ENCODE peak calls at places on chromosome 14, in nine cellular contexts. One of them, this sample, is unnamed.

GRCh38 chr14:50479041-50479440 is 53.3 kb downstream of the MAP4K5 start:
- DNase-seq in HL-60: no peak
- DNase-seq in NB4: no peak
- DNase-seq in left lung: no peak
- DNase-seq in choroid plexus epithelial cell: no peak
- DNase-seq in CD4-positive, alpha-beta T cell: no peak
- DNase-seq in HCT116: no peak
- DNase-seq in progenitor cell of endocrine pancreas: no peak
- DNase-seq in fibroblast of lung: no peak
- DNase-seq in this sample: no peak

GRCh38 chr14:55749946-55750345 is 169.9 kb downstream of the KTN1 start:
- DNase-seq in progenitor cell of endocrine pancreas: no peak
- DNase-seq in left lung: no peak
- DNase-seq in CD4-positive, alpha-beta T cell: no peak
- DNase-seq in HCT116: no peak
- DNase-seq in NB4: no peak
- DNase-seq in fibroblast of lung: no peak
- DNase-seq in HL-60: no peak
- DNase-seq in choroid plexus epithelial cell: no peak
- DNase-seq in this sample: no peak

GRCh38 chr14:91058017-91058675 is 2.3 kb downstream of the RPS6KA5 start:
- DNase-seq in HL-60: no peak
- DNase-seq in progenitor cell of endocrine pancreas: no peak
- DNase-seq in CD4-positive, alpha-beta T cell: no peak
- DNase-seq in fibroblast of lung: peak
- DNase-seq in HCT116: no peak
- DNase-seq in left lung: no peak
- DNase-seq in NB4: no peak
- DNase-seq in choroid plexus epithelial cell: no peak
- DNase-seq in this sample: no peak

GRCh38 chr14:56145965-56146364 is 27.8 kb downstream of the PELI2 start:
- DNase-seq in CD4-positive, alpha-beta T cell: no peak
- DNase-seq in choroid plexus epithelial cell: peak
- DNase-seq in NB4: no peak
- DNase-seq in fibroblast of lung: peak
- DNase-seq in HCT116: no peak
- DNase-seq in progenitor cell of endocrine pancreas: no peak
- DNase-seq in left lung: no peak
- DNase-seq in HL-60: no peak
- DNase-seq in this sample: no peak

GRCh38 chr14:36646664-36647416 is 14.8 kb upstream of the PAX9 start:
- DNase-seq in NB4: no peak
- DNase-seq in left lung: no peak
- DNase-seq in CD4-positive, alpha-beta T cell: no peak
- DNase-seq in fibroblast of lung: no peak
- DNase-seq in progenitor cell of endocrine pancreas: peak
- DNase-seq in choroid plexus epithelial cell: no peak
- DNase-seq in HL-60: no peak
- DNase-seq in HCT116: no peak
- DNase-seq in this sample: peak

GRCh38 chr14:71800878-71801277 is 131.4 kb upstream of the RGS6 start:
- DNase-seq in progenitor cell of endocrine pancreas: no peak
- DNase-seq in HCT116: no peak
- DNase-seq in fibroblast of lung: no peak
- DNase-seq in NB4: no peak
- DNase-seq in left lung: no peak
- DNase-seq in CD4-positive, alpha-beta T cell: no peak
- DNase-seq in HL-60: no peak
- DNase-seq in choroid plexus epithelial cell: no peak
- DNase-seq in this sample: no peak

GRCh38 chr14:71204231-71204630 is 297.0 kb downstream of the PCNX1 start:
- DNase-seq in progenitor cell of endocrine pancreas: no peak
- DNase-seq in left lung: no peak
- DNase-seq in HCT116: no peak
- DNase-seq in CD4-positive, alpha-beta T cell: no peak
- DNase-seq in HL-60: no peak
- DNase-seq in NB4: no peak
- DNase-seq in choroid plexus epithelial cell: no peak
- DNase-seq in fibroblast of lung: no peak
- DNase-seq in this sample: no peak

GRCh38 chr14:90641111-90642010 is 174.9 kb downstream of the TTC7B start:
- DNase-seq in fibroblast of lung: peak
- DNase-seq in CD4-positive, alpha-beta T cell: no peak
- DNase-seq in left lung: no peak
- DNase-seq in HL-60: no peak
- DNase-seq in choroid plexus epithelial cell: peak
- DNase-seq in HCT116: no peak
- DNase-seq in progenitor cell of endocrine pancreas: no peak
- DNase-seq in NB4: no peak
- DNase-seq in this sample: no peak

GRCh38 chr14:102819790-102820330 is 42.6 kb downstream of the TRAF3 start:
- DNase-seq in NB4: no peak
- DNase-seq in choroid plexus epithelial cell: peak
- DNase-seq in HCT116: no peak
- DNase-seq in left lung: no peak
- DNase-seq in HL-60: no peak
- DNase-seq in fibroblast of lung: no peak
- DNase-seq in progenitor cell of endocrine pancreas: no peak
- DNase-seq in CD4-positive, alpha-beta T cell: no peak
- DNase-seq in this sample: no peak

GRCh38 chr14:100019156-100019882 is 45.9 kb upstream of the EVL start:
- DNase-seq in progenitor cell of endocrine pancreas: no peak
- DNase-seq in choroid plexus epithelial cell: peak
- DNase-seq in HCT116: no peak
- DNase-seq in CD4-positive, alpha-beta T cell: no peak
- DNase-seq in left lung: no peak
- DNase-seq in fibroblast of lung: peak
- DNase-seq in HL-60: no peak
- DNase-seq in NB4: peak
- DNase-seq in this sample: no peak

GRCh38 chr14:41605550-41606248 is 977 bp upstream of the LRFN5 start:
- DNase-seq in HCT116: no peak
- DNase-seq in NB4: no peak
- DNase-seq in fibroblast of lung: peak
- DNase-seq in choroid plexus epithelial cell: peak
- DNase-seq in progenitor cell of endocrine pancreas: peak
- DNase-seq in CD4-positive, alpha-beta T cell: no peak
- DNase-seq in left lung: no peak
- DNase-seq in HL-60: no peak
- DNase-seq in this sample: peak

GRCh38 chr14:75917322-75918251 is 64.2 kb downstream of the TGFB3 start:
- DNase-seq in HL-60: no peak
- DNase-seq in HCT116: no peak
- DNase-seq in CD4-positive, alpha-beta T cell: no peak
- DNase-seq in progenitor cell of endocrine pancreas: no peak
- DNase-seq in left lung: no peak
- DNase-seq in choroid plexus epithelial cell: no peak
- DNase-seq in fibroblast of lung: no peak
- DNase-seq in NB4: no peak
- DNase-seq in this sample: no peak

GRCh38 chr14:75910048-75910447 is 71.7 kb downstream of the TGFB3 start:
- DNase-seq in HL-60: no peak
- DNase-seq in choroid plexus epithelial cell: no peak
- DNase-seq in left lung: no peak
- DNase-seq in NB4: no peak
- DNase-seq in CD4-positive, alpha-beta T cell: no peak
- DNase-seq in HCT116: no peak
- DNase-seq in fibroblast of lung: no peak
- DNase-seq in progenitor cell of endocrine pancreas: no peak
- DNase-seq in this sample: no peak

GRCh38 chr14:75911883-75912282 is 69.9 kb downstream of the TGFB3 start:
- DNase-seq in fibroblast of lung: peak
- DNase-seq in choroid plexus epithelial cell: peak
- DNase-seq in left lung: no peak
- DNase-seq in HCT116: no peak
- DNase-seq in CD4-positive, alpha-beta T cell: no peak
- DNase-seq in HL-60: no peak
- DNase-seq in progenitor cell of endocrine pancreas: no peak
- DNase-seq in NB4: no peak
- DNase-seq in this sample: peak

GRCh38 chr14:75913183-75913582 is 68.6 kb downstream of the TGFB3 start:
- DNase-seq in CD4-positive, alpha-beta T cell: no peak
- DNase-seq in HCT116: no peak
- DNase-seq in choroid plexus epithelial cell: no peak
- DNase-seq in left lung: no peak
- DNase-seq in HL-60: no peak
- DNase-seq in progenitor cell of endocrine pancreas: no peak
- DNase-seq in fibroblast of lung: no peak
- DNase-seq in NB4: no peak
- DNase-seq in this sample: no peak

GRCh38 chr14:75915063-75915462 is 66.7 kb downstream of the TGFB3 start:
- DNase-seq in HL-60: no peak
- DNase-seq in choroid plexus epithelial cell: peak
- DNase-seq in CD4-positive, alpha-beta T cell: no peak
- DNase-seq in left lung: no peak
- DNase-seq in fibroblast of lung: no peak
- DNase-seq in NB4: no peak
- DNase-seq in HCT116: no peak
- DNase-seq in progenitor cell of endocrine pancreas: no peak
- DNase-seq in this sample: no peak
- TF ChIP-seq CTCF in HL-60: no peak
- TF ChIP-seq CTCF in choroid plexus epithelial cell: no peak
- TF ChIP-seq CTCF in CD4-positive, alpha-beta T cell: no peak
- TF ChIP-seq CTCF in left lung: no peak
- TF ChIP-seq CTCF in fibroblast of lung: no peak
- TF ChIP-seq CTCF in NB4: no peak
- TF ChIP-seq CTCF in HCT116: no peak
- TF ChIP-seq CTCF in progenitor cell of endocrine pancreas: no peak
- TF ChIP-seq CTCF in this sample: no peak

GRCh38 chr14:92258934-92259333 is 64.0 kb upstream of the SLC24A4 start:
- DNase-seq in choroid plexus epithelial cell: no peak
- DNase-seq in CD4-positive, alpha-beta T cell: no peak
- DNase-seq in progenitor cell of endocrine pancreas: no peak
- DNase-seq in HCT116: no peak
- DNase-seq in HL-60: no peak
- DNase-seq in fibroblast of lung: no peak
- DNase-seq in NB4: peak
- DNase-seq in left lung: no peak
- DNase-seq in this sample: no peak

GRCh38 chr14:92263681-92264080 is 59.3 kb upstream of the SLC24A4 start:
- DNase-seq in NB4: peak
- DNase-seq in HCT116: no peak
- DNase-seq in choroid plexus epithelial cell: peak
- DNase-seq in progenitor cell of endocrine pancreas: no peak
- DNase-seq in HL-60: no peak
- DNase-seq in CD4-positive, alpha-beta T cell: no peak
- DNase-seq in left lung: no peak
- DNase-seq in fibroblast of lung: no peak
- DNase-seq in this sample: no peak

GRCh38 chr14:92254786-92255185 is 68.2 kb upstream of the SLC24A4 start:
- DNase-seq in fibroblast of lung: peak
- DNase-seq in NB4: no peak
- DNase-seq in left lung: peak
- DNase-seq in choroid plexus epithelial cell: peak
- DNase-seq in progenitor cell of endocrine pancreas: no peak
- DNase-seq in CD4-positive, alpha-beta T cell: no peak
- DNase-seq in HCT116: no peak
- DNase-seq in HL-60: no peak
- DNase-seq in this sample: peak

GRCh38 chr14:92259613-92260357 is 63.2 kb upstream of the SLC24A4 start:
- DNase-seq in choroid plexus epithelial cell: no peak
- DNase-seq in progenitor cell of endocrine pancreas: no peak
- DNase-seq in left lung: no peak
- DNase-seq in NB4: peak
- DNase-seq in fibroblast of lung: no peak
- DNase-seq in CD4-positive, alpha-beta T cell: no peak
- DNase-seq in HL-60: no peak
- DNase-seq in HCT116: no peak
- DNase-seq in this sample: no peak
- TF ChIP-seq CTCF in choroid plexus epithelial cell: no peak
- TF ChIP-seq CTCF in progenitor cell of endocrine pancreas: no peak
- TF ChIP-seq CTCF in left lung: no peak
- TF ChIP-seq CTCF in NB4: no peak
- TF ChIP-seq CTCF in fibroblast of lung: no peak
- TF ChIP-seq CTCF in CD4-positive, alpha-beta T cell: no peak
- TF ChIP-seq CTCF in HL-60: no peak
- TF ChIP-seq CTCF in HCT116: no peak
- TF ChIP-seq CTCF in this sample: no peak

DNA sequence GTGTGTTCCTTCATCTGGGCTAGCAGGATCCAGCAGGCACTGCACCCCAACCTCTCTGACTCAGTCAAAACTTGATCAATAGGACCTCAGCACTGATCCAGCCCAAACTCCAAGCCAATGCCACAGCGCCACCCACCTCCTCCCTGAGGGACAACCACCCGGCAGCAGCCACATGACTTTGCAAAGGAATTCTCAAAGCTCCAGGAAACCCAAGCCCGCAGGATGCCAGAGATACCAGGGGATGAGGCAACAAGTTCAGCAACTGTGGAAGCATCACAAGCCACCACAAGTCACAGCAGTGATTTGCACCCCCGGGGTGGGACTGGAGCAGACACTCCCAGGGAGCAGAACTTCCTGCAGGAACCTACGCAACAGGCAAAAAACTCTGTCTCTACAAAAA is 37.3 kb downstream of the ACTN1 start:
- DNase-seq in HCT116: no peak
- DNase-seq in HL-60: no peak
- DNase-seq in left lung: no peak
- DNase-seq in CD4-positive, alpha-beta T cell: no peak
- DNase-seq in NB4: no peak
- DNase-seq in fibroblast of lung: peak
- DNase-seq in progenitor cell of endocrine pancreas: no peak
- DNase-seq in choroid plexus epithelial cell: peak
- DNase-seq in this sample: peak
- TF ChIP-seq CTCF in HCT116: peak
- TF ChIP-seq CTCF in HL-60: no peak
- TF ChIP-seq CTCF in left lung: no peak
- TF ChIP-seq CTCF in CD4-positive, alpha-beta T cell: no peak
- TF ChIP-seq CTCF in NB4: no peak
- TF ChIP-seq CTCF in fibroblast of lung: peak
- TF ChIP-seq CTCF in progenitor cell of endocrine pancreas: peak
- TF ChIP-seq CTCF in choroid plexus epithelial cell: peak
- TF ChIP-seq CTCF in this sample: no peak

DNA sequence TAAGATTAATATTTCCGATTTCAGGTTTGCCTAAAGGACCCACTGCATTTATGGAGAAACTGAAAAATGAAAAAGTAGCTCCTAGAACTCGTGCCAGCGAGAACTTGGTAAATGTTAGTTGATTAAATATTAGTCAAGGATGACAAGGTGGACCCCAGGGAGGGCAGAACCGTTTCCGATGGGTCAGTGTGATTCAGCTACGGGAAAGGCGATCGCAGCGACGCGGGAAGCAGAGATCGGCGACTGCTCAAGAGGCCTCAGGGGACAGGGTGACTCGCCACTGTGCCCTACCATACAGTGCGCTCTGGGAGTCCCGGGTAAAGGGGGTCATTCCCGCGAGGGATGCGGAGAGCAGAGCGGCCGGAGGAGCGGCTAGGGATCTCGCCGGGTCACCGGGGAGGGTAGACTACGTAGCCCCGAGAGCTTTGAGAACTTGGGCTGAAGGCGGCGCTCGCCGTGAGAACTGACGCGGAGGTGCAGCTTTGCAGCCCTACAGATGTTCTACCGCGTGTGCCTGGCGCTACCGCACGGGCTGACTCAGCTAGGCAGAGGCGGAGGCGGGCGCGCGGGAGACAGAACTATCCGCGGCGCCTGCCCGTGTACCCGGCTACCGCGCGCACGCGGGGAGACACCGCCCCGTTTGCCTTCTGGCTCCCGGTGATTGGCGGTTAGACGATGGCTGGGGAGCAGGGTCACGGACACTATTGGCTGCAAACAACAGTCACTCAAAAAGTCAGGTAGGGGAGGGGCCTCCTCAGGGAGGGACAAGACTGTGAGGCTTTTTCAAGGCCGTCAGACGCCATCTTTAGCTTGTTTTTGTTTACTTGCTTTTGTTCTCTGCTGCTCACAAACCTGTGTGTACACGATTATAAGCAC is 3.2 kb downstream of the C14orf93 start:
- DNase-seq in left lung: peak
- DNase-seq in choroid plexus epithelial cell: peak
- DNase-seq in CD4-positive, alpha-beta T cell: peak
- DNase-seq in HL-60: peak
- DNase-seq in progenitor cell of endocrine pancreas: peak
- DNase-seq in NB4: peak
- DNase-seq in fibroblast of lung: peak
- DNase-seq in HCT116: peak
- DNase-seq in this sample: peak
- TF ChIP-seq CTCF in left lung: no peak
- TF ChIP-seq CTCF in choroid plexus epithelial cell: peak
- TF ChIP-seq CTCF in CD4-positive, alpha-beta T cell: peak
- TF ChIP-seq CTCF in HL-60: peak
- TF ChIP-seq CTCF in progenitor cell of endocrine pancreas: peak
- TF ChIP-seq CTCF in NB4: no peak
- TF ChIP-seq CTCF in fibroblast of lung: peak
- TF ChIP-seq CTCF in HCT116: no peak
- TF ChIP-seq CTCF in this sample: no peak

This sample was measured in endothelial cell.